ENCODE peak calls at places on chromosome X, in six cellular contexts. C, N, B, V, S and E are unnamed samples.
A peak's percentile ranks its signal among the peaks of the same experiment; 100 is the strongest.

GRCh38 chrX:136295380-136295779 is 5.4 kb upstream of the ADGRG4 start:
- DNase-seq in V (no peak), B (no peak), N (no peak), S (no peak), C (no peak), E (no peak)

GRCh38 chrX:53440631-53441517 is 6.7 kb upstream of the HSD17B10 start:
- DNase-seq in B (peak; percentile 84), V (peak; percentile 78), N (peak; percentile 53), S (no peak), C (peak; percentile 1), E (no peak)

GRCh38 chrX:72126048-72126415 is 5.7 kb downstream of the RTL5 start:
- DNase-seq in V (no peak), N (no peak), S (no peak), B (peak; percentile 14), C (no peak), E (no peak)

GRCh38 chrX:153608821-153609220 is 9.9 kb upstream of the CCNQ start:
- DNase-seq in B (no peak), N (no peak), C (no peak), V (no peak), S (no peak), E (no peak)

GRCh38 chrX:99938464-99938863 is 471.6 kb downstream of the PCDH19 start:
- DNase-seq in C (no peak), B (no peak), S (no peak), V (no peak), N (no peak), E (no peak)

GRCh38 chrX:130878350-130879341 is 24.4 kb downstream of the ENOX2 start:
- DNase-seq in N (no peak), S (no peak), C (no peak), B (peak; percentile 86), V (no peak), E (no peak)

GRCh38 chrX:103398321-103398937 is 22.1 kb downstream of the BEX3 start:
- DNase-seq in C (no peak), B (peak; percentile 77), S (no peak), N (no peak), V (no peak), E (no peak)

GRCh38 chrX:37580080-37580479 is 8.6 kb downstream of the LANCL3 start:
- DNase-seq in N (no peak), C (no peak), V (no peak), B (no peak), S (no peak), E (no peak)

GRCh38 chrX:69156638-69157037 is 8.6 kb downstream of the PJA1 start:
- DNase-seq in N (no peak), B (no peak), V (no peak), C (no peak), S (no peak), E (no peak)

GRCh38 chrX:111181883-111182400 is 86.0 kb downstream of the PAK3 start:
- DNase-seq in N (no peak), V (no peak), S (no peak), C (no peak), B (no peak), E (no peak)